ENCODE peak calls at places on chromosomes 7 and 10, in six cellular contexts. One of them, this sample, is unnamed.

GRCh38 chr10:43250925-43251663 is 15.8 kb downstream of the RASGEF1A start:
- DNase-seq in left ventricle myocardium inferior: peak
- DNase-seq in astrocyte: no peak
- DNase-seq in adrenal gland: peak
- DNase-seq in tibial artery: peak
- DNase-seq in aorta: no peak
- DNase-seq in this sample: no peak

GRCh38 chr10:122301055-122301810 is 30.1 kb downstream of the BTBD16 start:
- DNase-seq in left ventricle myocardium inferior: no peak
- DNase-seq in astrocyte: peak
- DNase-seq in adrenal gland: no peak
- DNase-seq in tibial artery: no peak
- DNase-seq in aorta: no peak
- DNase-seq in this sample: no peak

GRCh38 chr10:97889461-97890265 is 40.0 kb downstream of the GOLGA7B start:
- DNase-seq in left ventricle myocardium inferior: no peak
- DNase-seq in astrocyte: peak
- DNase-seq in adrenal gland: no peak
- DNase-seq in tibial artery: no peak
- DNase-seq in aorta: no peak
- DNase-seq in this sample: peak

GRCh38 chr10:70426835-70427234 is 14.6 kb downstream of the NODAL start:
- DNase-seq in left ventricle myocardium inferior: no peak
- DNase-seq in astrocyte: no peak
- DNase-seq in adrenal gland: no peak
- DNase-seq in tibial artery: no peak
- DNase-seq in aorta: no peak
- DNase-seq in this sample: no peak

GRCh38 chr10:100338434-100339036 is 8.5 kb upstream of the SCD start:
- DNase-seq in left ventricle myocardium inferior: peak
- DNase-seq in astrocyte: no peak
- DNase-seq in adrenal gland: peak
- DNase-seq in tibial artery: peak
- DNase-seq in aorta: peak
- DNase-seq in this sample: no peak

GRCh38 chr7:90455163-90456030 is 14.0 kb upstream of the PTTG1IP2 start:
- DNase-seq in left ventricle myocardium inferior: no peak
- DNase-seq in astrocyte: peak
- DNase-seq in adrenal gland: no peak
- DNase-seq in tibial artery: no peak
- DNase-seq in aorta: no peak
- DNase-seq in this sample: no peak

GRCh38 chr10:89478085-89478738 is 57.2 kb downstream of the SLC16A12 start:
- DNase-seq in left ventricle myocardium inferior: no peak
- DNase-seq in astrocyte: peak
- DNase-seq in adrenal gland: no peak
- DNase-seq in tibial artery: no peak
- DNase-seq in aorta: no peak
- DNase-seq in this sample: peak

GRCh38 chr7:106031271-106032029 is 68.4 kb downstream of the CDHR3 start:
- DNase-seq in left ventricle myocardium inferior: no peak
- DNase-seq in astrocyte: no peak
- DNase-seq in adrenal gland: peak
- DNase-seq in tibial artery: no peak
- DNase-seq in aorta: no peak
- DNase-seq in this sample: no peak

GRCh38 chr7:95509199-95509598 is 23.5 kb downstream of the ASB4 start:
- DNase-seq in left ventricle myocardium inferior: no peak
- DNase-seq in astrocyte: peak
- DNase-seq in adrenal gland: peak
- DNase-seq in tibial artery: no peak
- DNase-seq in aorta: no peak
- DNase-seq in this sample: no peak

DNA sequence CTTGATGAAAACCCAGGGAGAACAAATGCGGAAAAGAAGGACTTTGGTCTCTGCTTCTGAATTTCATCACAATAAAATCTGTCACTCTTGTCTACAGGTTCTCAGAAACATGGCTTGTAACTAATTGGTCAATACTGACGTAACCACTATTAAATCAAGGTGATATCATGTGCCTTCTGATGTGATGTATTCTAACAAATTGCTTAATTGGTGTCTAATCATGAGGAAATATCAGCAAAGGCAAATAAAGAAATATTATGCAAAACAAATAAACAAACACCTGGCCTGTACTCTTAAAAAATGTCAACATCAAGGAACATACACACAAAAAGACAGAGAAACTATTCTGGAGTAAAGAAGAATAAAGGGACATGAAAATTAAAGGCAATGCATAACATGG is 1165.0 kb downstream of the NXPH1 start:
- DNase-seq in left ventricle myocardium inferior: no peak
- DNase-seq in astrocyte: no peak
- DNase-seq in adrenal gland: no peak
- DNase-seq in tibial artery: no peak
- DNase-seq in aorta: no peak
- DNase-seq in this sample: no peak
- H3K27ac ChIP-seq in left ventricle myocardium inferior: no peak
- H3K27ac ChIP-seq in astrocyte: no peak
- H3K27ac ChIP-seq in adrenal gland: no peak
- H3K27ac ChIP-seq in tibial artery: no peak
- H3K27ac ChIP-seq in aorta: no peak
- H3K27ac ChIP-seq in this sample: no peak

DNA sequence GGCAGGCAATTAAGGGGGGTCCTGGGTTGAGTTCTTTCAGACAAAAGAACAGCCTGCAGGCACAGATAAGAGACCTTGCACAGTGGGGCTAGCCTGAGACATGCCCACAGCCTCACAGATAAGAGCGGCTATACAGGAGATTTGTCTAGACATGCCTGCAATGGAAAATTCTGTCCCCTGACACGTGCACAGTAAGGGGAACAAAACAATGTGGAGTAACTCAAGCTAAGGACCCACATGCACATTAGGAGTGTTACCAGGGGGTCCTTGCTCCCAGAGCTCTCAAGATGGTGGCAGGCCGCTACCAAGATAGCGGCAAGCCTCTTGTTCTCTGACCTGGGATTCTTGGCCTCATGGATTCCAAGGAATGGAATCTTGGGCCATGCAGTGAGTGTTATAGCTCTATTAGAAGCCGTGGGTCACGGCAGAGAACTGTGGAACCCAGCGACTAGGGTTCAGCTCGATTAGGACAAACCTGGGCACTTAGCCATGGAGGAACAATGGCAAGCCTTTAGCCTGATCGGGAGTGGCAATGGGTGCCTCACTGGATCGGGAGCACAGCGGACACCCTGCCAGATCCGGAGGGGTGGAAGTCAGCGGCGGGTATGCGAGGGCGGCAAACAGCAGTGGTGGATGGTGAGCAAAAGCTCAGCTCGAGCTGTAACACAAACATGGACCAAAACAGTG is 196.9 kb downstream of the CCSER2 start:
- DNase-seq in left ventricle myocardium inferior: no peak
- DNase-seq in astrocyte: peak
- DNase-seq in adrenal gland: no peak
- DNase-seq in tibial artery: no peak
- DNase-seq in aorta: no peak
- DNase-seq in this sample: no peak
- H3K27ac ChIP-seq in left ventricle myocardium inferior: no peak
- H3K27ac ChIP-seq in astrocyte: no peak
- H3K27ac ChIP-seq in adrenal gland: no peak
- H3K27ac ChIP-seq in tibial artery: no peak
- H3K27ac ChIP-seq in aorta: no peak
- H3K27ac ChIP-seq in this sample: no peak

GRCh38 chr7:108146070-108146842 is 16.1 kb upstream of the LAMB4 start:
- DNase-seq in left ventricle myocardium inferior: peak
- DNase-seq in astrocyte: peak
- DNase-seq in adrenal gland: peak
- DNase-seq in tibial artery: peak
- DNase-seq in aorta: no peak
- DNase-seq in this sample: no peak
- H3K27ac ChIP-seq in left ventricle myocardium inferior: no peak
- H3K27ac ChIP-seq in astrocyte: no peak
- H3K27ac ChIP-seq in adrenal gland: no peak
- H3K27ac ChIP-seq in tibial artery: no peak
- H3K27ac ChIP-seq in aorta: no peak
- H3K27ac ChIP-seq in this sample: no peak

GRCh38 chr10:68212721-68213352 is 19.1 kb downstream of the ATOH7 start:
- DNase-seq in left ventricle myocardium inferior: no peak
- DNase-seq in astrocyte: peak
- DNase-seq in adrenal gland: no peak
- DNase-seq in tibial artery: no peak
- DNase-seq in aorta: no peak
- DNase-seq in this sample: peak

GRCh38 chr10:68202965-68203358 is 29.0 kb downstream of the ATOH7 start:
- DNase-seq in left ventricle myocardium inferior: no peak
- DNase-seq in astrocyte: peak
- DNase-seq in adrenal gland: no peak
- DNase-seq in tibial artery: no peak
- DNase-seq in aorta: no peak
- DNase-seq in this sample: no peak

GRCh38 chr10:68211635-68212034 is 20.3 kb downstream of the ATOH7 start:
- DNase-seq in left ventricle myocardium inferior: no peak
- DNase-seq in astrocyte: no peak
- DNase-seq in adrenal gland: no peak
- DNase-seq in tibial artery: no peak
- DNase-seq in aorta: no peak
- DNase-seq in this sample: no peak

GRCh38 chr10:68208424-68209042 is 23.4 kb downstream of the ATOH7 start:
- DNase-seq in left ventricle myocardium inferior: no peak
- DNase-seq in astrocyte: peak
- DNase-seq in adrenal gland: peak
- DNase-seq in tibial artery: no peak
- DNase-seq in aorta: no peak
- DNase-seq in this sample: peak
- H3K27ac ChIP-seq in left ventricle myocardium inferior: no peak
- H3K27ac ChIP-seq in astrocyte: no peak
- H3K27ac ChIP-seq in adrenal gland: no peak
- H3K27ac ChIP-seq in tibial artery: no peak
- H3K27ac ChIP-seq in aorta: no peak
- H3K27ac ChIP-seq in this sample: no peak

DNA sequence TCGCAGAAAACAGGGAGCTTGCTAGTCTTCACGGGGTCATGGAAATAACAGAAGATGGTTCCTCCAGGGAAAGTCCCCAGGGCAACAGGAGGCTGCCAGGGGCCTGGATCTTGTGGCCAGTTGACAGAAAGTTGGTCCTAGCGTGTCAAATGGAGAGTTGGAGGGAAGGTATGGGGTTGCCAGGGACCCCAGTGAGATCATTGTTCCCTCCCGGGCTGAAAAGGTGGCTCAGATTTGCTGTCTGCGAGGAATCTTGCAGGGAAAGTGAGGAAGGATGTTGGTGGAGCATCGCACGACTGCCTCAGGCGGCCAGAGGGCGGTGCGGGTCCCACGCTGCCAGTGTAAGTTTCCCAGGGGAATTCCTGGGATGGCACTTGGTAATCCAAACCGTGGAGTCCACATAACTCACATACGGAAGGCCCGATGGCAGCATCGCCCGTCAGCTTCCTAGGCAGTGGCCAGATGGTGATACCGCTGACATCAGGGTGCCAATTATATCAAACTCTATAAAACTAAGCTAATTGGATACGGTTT is 189.7 kb downstream of the CELF2 start:
- DNase-seq in left ventricle myocardium inferior: no peak
- DNase-seq in astrocyte: no peak
- DNase-seq in adrenal gland: no peak
- DNase-seq in tibial artery: no peak
- DNase-seq in aorta: no peak
- DNase-seq in this sample: no peak
- H3K27ac ChIP-seq in left ventricle myocardium inferior: no peak
- H3K27ac ChIP-seq in astrocyte: no peak
- H3K27ac ChIP-seq in adrenal gland: no peak
- H3K27ac ChIP-seq in tibial artery: no peak
- H3K27ac ChIP-seq in aorta: no peak
- H3K27ac ChIP-seq in this sample: no peak

This sample was measured in foreskin keratinocyte.